ENCODE peak calls at places on chromosome 6, in four cellular contexts. W, Q, C and N are unnamed samples.

GRCh38 chr6:127291495-127291894 is 24.8 kb downstream of the RNF146 start:
- DNase-seq in Q (no peak), W (no peak), C (no peak), N (no peak)

GRCh38 chr6:121851056-121851455 is 415.6 kb downstream of the GJA1 start:
- DNase-seq in Q (peak; percentile 42), C (no peak), W (no peak), N (no peak)

GRCh38 chr6:6007311-6008113 is 787 bp upstream of the NRN1 start:
- DNase-seq in W (peak; percentile 87), C (no peak), Q (no peak), N (no peak)

GRCh38 chr6:155314773-155315515 is 660 bp upstream of the TFB1M start:
- DNase-seq in W (peak; percentile 86), C (peak; percentile 88), Q (peak; percentile 92), N (peak; percentile 61)

GRCh38 chr6:89750338-89750737 is 69.3 kb downstream of the MDN1 start:
- DNase-seq in W (no peak), Q (no peak), C (no peak), N (no peak)

GRCh38 chr6:52598123-52598823 is 21.4 kb upstream of the TRAM2 start:
- DNase-seq in C (peak; percentile 82), W (peak; percentile 66), Q (peak; percentile 89), N (peak; percentile 69)

GRCh38 chr6:33792990-33793389 is 4.1 kb upstream of the LEMD2 start:
- DNase-seq in C (no peak), W (no peak), Q (no peak), N (no peak)

GRCh38 chr6:14283600-14284235 is 166.1 kb downstream of the CD83 start:
- DNase-seq in Q (no peak), W (no peak), C (no peak), N (no peak)